ENCODE peak calls at places on chromosomes 11 and 22, in seven cellular contexts. L, I, T, M, D, H and B are unnamed samples.

GRCh38 chr11:114290503-114291239 is 5.5 kb upstream of the NNMT start:
- DNase-seq in I (no peak), D (peak; percentile 85), H (no peak), T (no peak), M (no peak), L (no peak), B (no peak)

GRCh38 chr11:12889243-12889642 is 119.9 kb upstream of the RASSF10 start:
- DNase-seq in I (no peak), H (no peak), L (no peak), D (peak; percentile 84), M (no peak), T (peak; percentile 43), B (peak; percentile 10)

GRCh38 chr11:17531818-17532131 is 12.4 kb downstream of the USH1C start:
- DNase-seq in I (no peak), D (peak; percentile 63), T (peak; percentile 73), L (no peak), H (no peak), M (no peak), B (no peak)

GRCh38 chr11:18144243-18144642 is 11.9 kb downstream of the MRGPRX3 start:
- DNase-seq in H (no peak), I (no peak), D (peak; percentile 10), L (no peak), M (no peak), T (peak; percentile 5), B (no peak)

GRCh38 chr11:42625757-42626156 is 686.0 kb upstream of the API5 start:
- DNase-seq in M (no peak), T (no peak), I (no peak), D (no peak), H (no peak), L (no peak), B (no peak)

GRCh38 chr22:47354668-47355387 is 592.4 kb downstream of the TBC1D22A start:
- DNase-seq in H (no peak), M (no peak), D (no peak), I (peak; percentile 26), T (no peak), L (no peak), B (no peak)

GRCh38 chr22:39206491-39206890 is 38.3 kb downstream of the PDGFB start:
- DNase-seq in L (no peak), M (no peak), D (no peak), T (no peak), H (no peak), I (no peak), B (no peak)

GRCh38 chr22:46674367-46674781 is 54.2 kb downstream of the GRAMD4 start:
- DNase-seq in I (peak; percentile 84), T (no peak), H (no peak), D (no peak), L (no peak), M (no peak), B (peak; percentile 32)

GRCh38 chr11:42077794-42078193 is 618.3 kb upstream of the LRRC4C start:
- DNase-seq in M (no peak), H (no peak), L (no peak), T (no peak), D (no peak), I (no peak), B (no peak)

GRCh38 chr11:73176892-73177155 is 34.7 kb upstream of the FCHSD2 start:
- DNase-seq in D (no peak), I (no peak), M (no peak), T (no peak), H (no peak), L (no peak), B (no peak)

GRCh38 chr11:105693075-105693474 is 83.2 kb downstream of the GRIA4 start:
- DNase-seq in I (no peak), H (no peak), T (no peak), L (no peak), M (no peak), D (no peak), B (no peak)

GRCh38 chr22:22884010-22884887 is 3.4 kb upstream of the IGLL5 start:
- DNase-seq in M (peak; percentile 78), H (peak; percentile 65), L (no peak), T (peak; percentile 48), I (no peak), D (peak; percentile 12), B (peak; percentile 82)

GRCh38 chr11:19160839-19161238 is 40.9 kb downstream of the CSRP3 start:
- DNase-seq in D (peak; percentile 5), I (no peak), T (no peak), M (no peak), H (no peak), L (no peak), B (no peak)

GRCh38 chr11:78079232-78080083 is at the start of gene NDUFC2:
- DNase-seq in L (peak; percentile 57), T (peak; percentile 72), I (peak; percentile 90), D (peak; percentile 85), M (peak; percentile 83), H (peak; percentile 91), B (peak; percentile 80)

GRCh38 chr11:2271327-2272240 is 1.2 kb upstream of the ASCL2 start:
- DNase-seq in I (peak; percentile 39), M (peak; percentile 56), T (no peak), H (no peak), L (no peak), D (no peak), B (no peak)

GRCh38 chr22:27719535-27720227 is 81.9 kb downstream of the MN1 start:
- DNase-seq in T (peak; percentile 11), D (peak; percentile 39), M (no peak), I (peak; percentile 90), L (no peak), H (no peak), B (no peak)

GRCh38 chr11:92296138-92296515 is 71.5 kb downstream of the FAT3 start:
- DNase-seq in H (no peak), L (no peak), I (no peak), D (peak; percentile 91), M (no peak), T (peak; percentile 16), B (no peak)

GRCh38 chr11:73240190-73240781 is 22.2 kb downstream of the P2RY2 start:
- DNase-seq in I (peak; percentile 91), T (no peak), H (no peak), L (no peak), M (no peak), D (peak; percentile 41), B (no peak)

GRCh38 chr11:100671471-100671870 is 15.6 kb upstream of the ARHGAP42 start:
- DNase-seq in T (peak; percentile 33), I (no peak), L (no peak), M (no peak), D (peak; percentile 62), H (no peak), B (no peak)

GRCh38 chr22:37809672-37810333 is 2.1 kb downstream of the GCAT start:
- DNase-seq in I (no peak), L (no peak), D (no peak), M (no peak), H (no peak), T (no peak), B (no peak)
- H3K27ac ChIP-seq in I (no peak overlapping the region), L (no peak overlapping the region), D (no peak overlapping the region), M (no peak overlapping the region), H (no peak overlapping the region), T (no peak overlapping the region), B (no peak overlapping the region)

GRCh38 chr11:120137187-120137610 is 714 bp downstream of the TRIM29 start:
- DNase-seq in T (no peak), L (no peak), M (peak; percentile 42), I (no peak), H (no peak), D (no peak), B (no peak)

GRCh38 chr11:120135838-120136237 is 2.1 kb downstream of the TRIM29 start:
- DNase-seq in T (no peak), D (no peak), L (no peak), M (no peak), H (no peak), I (no peak), B (no peak)

GRCh38 chr11:120137611-120138521 is at the start of gene TRIM29:
- DNase-seq in L (no peak), M (peak; percentile 59), H (no peak), I (no peak), D (no peak), T (no peak), B (no peak)

GRCh38 chr11:120134931-120135228 is 3.0 kb downstream of the TRIM29 start:
- DNase-seq in M (no peak), H (no peak), I (no peak), L (no peak), D (no peak), T (no peak), B (no peak)

DNA sequence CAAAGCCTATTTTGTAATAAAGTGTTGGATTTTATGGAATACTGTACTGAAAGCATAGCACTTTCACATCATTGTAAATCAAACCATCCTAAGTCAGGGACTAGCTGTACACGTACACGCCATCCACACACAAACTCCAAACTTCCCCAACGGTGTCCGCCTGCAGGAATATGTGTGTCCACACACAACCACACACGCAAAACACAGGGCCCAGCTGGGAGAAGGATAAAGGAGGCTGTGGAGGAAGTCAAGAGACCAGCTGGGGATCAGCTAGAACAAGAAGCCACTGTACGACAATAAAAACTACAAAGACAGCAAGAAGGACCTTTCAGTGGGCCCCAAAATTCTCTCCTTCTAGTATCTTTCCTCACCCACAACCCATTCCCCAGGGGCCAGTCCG is 1.6 kb downstream of the TRIM29 start:
- DNase-seq in L (no peak), D (no peak), M (no peak), I (no peak), T (no peak), H (no peak), B (no peak)
- H3K27ac ChIP-seq in L (no peak overlapping the region), D (no peak overlapping the region), M (no peak overlapping the region), I (no peak overlapping the region), T (no peak overlapping the region), H (no peak overlapping the region), B (no peak overlapping the region)

GRCh38 chr11:96254854-96255253 is 88.1 kb downstream of the MAML2 start:
- DNase-seq in H (no peak), M (no peak), T (no peak), D (no peak), L (no peak), I (no peak), B (no peak)

GRCh38 chr11:96257972-96258951 is 84.7 kb downstream of the MAML2 start:
- DNase-seq in T (no peak), D (peak; percentile 62), L (no peak), M (no peak), I (no peak), H (no peak), B (no peak)

GRCh38 chr11:96256213-96256580 is 86.8 kb downstream of the MAML2 start:
- DNase-seq in D (no peak), I (no peak), M (no peak), H (no peak), T (no peak), L (no peak), B (no peak)

GRCh38 chr11:96256604-96257003 is 86.4 kb downstream of the MAML2 start:
- DNase-seq in I (no peak), D (no peak), L (no peak), M (no peak), H (no peak), T (peak; percentile 24), B (no peak)

DNA sequence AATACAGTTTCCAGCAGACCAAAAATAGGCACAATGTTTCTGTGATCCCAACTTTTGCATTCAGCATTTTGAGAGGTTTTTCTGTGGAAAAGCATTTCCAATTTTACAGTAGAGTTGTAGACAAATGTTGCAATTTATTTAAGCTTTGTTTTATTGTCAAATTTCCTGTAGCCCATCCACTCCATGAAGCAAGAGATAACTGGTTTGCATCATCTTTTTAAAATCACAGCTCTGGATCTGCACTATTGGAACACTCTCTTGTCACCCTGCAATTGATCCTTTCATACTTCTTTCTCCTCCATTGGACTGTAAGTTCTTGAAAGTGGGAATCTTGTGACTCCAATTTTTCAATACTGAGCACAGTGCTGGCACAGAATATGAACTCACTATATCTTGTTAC is 86.0 kb downstream of the MAML2 start:
- DNase-seq in D (no peak), H (no peak), T (no peak), L (no peak), I (no peak), M (no peak), B (no peak)
- H3K27ac ChIP-seq in D (no peak overlapping the region), H (peak overlapping the region; percentile 83), T (peak overlapping the region; percentile 40), L (no peak overlapping the region), I (no peak overlapping the region), M (no peak overlapping the region), B (no peak overlapping the region)

GRCh38 chr11:27619039-27619438 is 81.2 kb downstream of the BDNF start:
- DNase-seq in T (no peak), H (no peak), L (no peak), I (no peak), D (peak; percentile 5), M (no peak), B (no peak)
- H3K27ac ChIP-seq in T (no peak overlapping the region), H (no peak overlapping the region), L (no peak overlapping the region), I (no peak overlapping the region), D (no peak overlapping the region), M (no peak overlapping the region), B (no peak overlapping the region)